ENCODE peak calls at places on chromosome 1, in seven cellular contexts. H, L, F, Y, E, Q and C are unnamed samples.
A peak's percentile ranks its signal among the peaks of the same experiment; 100 is the strongest.

GRCh38 chr1:170680428-170680827 is 16.5 kb downstream of the PRRX1 start:
- DNase-seq in H (no peak), L (no peak), F (no peak), Y (no peak), E (no peak), Q (no peak), C (no peak)

GRCh38 chr1:57908471-57908870 is 484.6 kb upstream of the DAB1 start:
- DNase-seq in H (no peak), L (no peak), F (no peak), Y (no peak), E (no peak), Q (peak; percentile 43), C (no peak)

GRCh38 chr1:211603713-211604112 is 24.8 kb upstream of the SLC30A1 start:
- DNase-seq in H (no peak), L (no peak), F (no peak), Y (no peak), E (no peak), Q (no peak), C (no peak)

GRCh38 chr1:206816390-206817287 is 44.3 kb upstream of the IL10 start:
- DNase-seq in H (no peak), L (no peak), F (no peak), Y (no peak), E (no peak), Q (no peak), C (no peak)

GRCh38 chr1:115679141-115679611 is 37.4 kb downstream of the VANGL1 start:
- DNase-seq in H (no peak), L (no peak), F (no peak), Y (peak; percentile 15), E (no peak), Q (no peak), C (peak; percentile 33)

GRCh38 chr1:197761654-197762053 is 13.6 kb downstream of the DENND1B start:
- DNase-seq in H (no peak), L (peak; percentile 14), F (no peak), Y (no peak), E (no peak), Q (no peak), C (no peak)

GRCh38 chr1:214086945-214087344 is 99.2 kb downstream of the PROX1 start:
- DNase-seq in H (no peak), L (no peak), F (no peak), Y (no peak), E (no peak), Q (no peak), C (no peak)

GRCh38 chr1:72230746-72231145 is 51.6 kb downstream of the NEGR1 start:
- DNase-seq in H (no peak), L (no peak), F (no peak), Y (no peak), E (no peak), Q (no peak), C (no peak)

GRCh38 chr1:203650012-203650836 is 23.6 kb downstream of the ATP2B4 start:
- DNase-seq in H (peak; percentile 79), L (peak; percentile 65), F (peak; percentile 40), Y (no peak), E (peak; percentile 56), Q (peak; percentile 79), C (peak; percentile 70)

GRCh38 chr1:156749429-156750118 is 1.9 kb downstream of the HDGF start:
- DNase-seq in H (no peak), L (no peak), F (no peak), Y (no peak), E (no peak), Q (no peak), C (no peak)

GRCh38 chr1:207964195-207964966 is 53.5 kb upstream of the CD34 start:
- DNase-seq in H (no peak), L (no peak), F (no peak), Y (peak; percentile 46), E (no peak), Q (no peak), C (no peak)

GRCh38 chr1:28812669-28813468 is 899 bp downstream of the OPRD1 start:
- DNase-seq in H (no peak), L (no peak), F (no peak), Y (no peak), E (no peak), Q (peak; percentile 70), C (no peak)

GRCh38 chr1:204294371-204294770 is 65.4 kb downstream of the PLEKHA6 start:
- DNase-seq in H (no peak), L (no peak), F (no peak), Y (peak; percentile 75), E (no peak), Q (no peak), C (peak; percentile 45)

GRCh38 chr1:76395059-76395458 is 320.5 kb downstream of the ST6GALNAC3 start:
- DNase-seq in H (no peak), L (no peak), F (no peak), Y (no peak), E (no peak), Q (no peak), C (no peak)

GRCh38 chr1:10714337-10715114 is 81.9 kb downstream of the CASZ1 start:
- DNase-seq in H (no peak), L (no peak), F (no peak), Y (no peak), E (no peak), Q (no peak), C (peak; percentile 60)